ENCODE peak calls at places on chromosomes 6 and 20, in ten cellular contexts. C is astrocyte of the cerebellum; W is tibial nerve; B is SK-MEL-5; M is breast epithelium; Z is NCI-H1092 treated with DMSO at 0.1 percent for 48 hours; U is stimulated activated naive CD4-positive, alpha-beta T cell; F is ovary; H is KG1; D is PC-3. L is an unnamed sample.

GRCh38 chr20:10448270-10449156 is 13.4 kb downstream of the SLX4IP start:
- DNase-seq in C (no peak), U (no peak), F (no peak), W (no peak), Z (no peak), M (no peak), H (no peak), B (no peak), D (no peak), L (no peak)

GRCh38 chr20:5073154-5074049 is 46.4 kb downstream of the PCNA start:
- DNase-seq in H (no peak), B (peak; percentile 72), W (peak; percentile 83), M (peak; percentile 86), F (peak; percentile 67), Z (no peak), C (peak; percentile 19), D (peak; percentile 98), U (no peak), L (no peak)

GRCh38 chr6:167795321-167795811 is 31.3 kb upstream of the AFDN start:
- DNase-seq in M (no peak), B (no peak), U (no peak), F (no peak), W (no peak), Z (no peak), D (no peak), H (no peak), C (no peak), L (no peak)

GRCh38 chr20:45383131-45383530 is 5.0 kb upstream of the TP53TG5 start:
- DNase-seq in M (no peak), D (peak; percentile 89), F (no peak), B (no peak), H (no peak), C (no peak), U (no peak), Z (no peak), W (no peak), L (no peak)

GRCh38 chr20:23332467-23332866 is 18.1 kb upstream of the NXT1 start:
- DNase-seq in B (no peak), C (no peak), Z (no peak), F (no peak), M (no peak), H (no peak), U (no peak), D (no peak), W (no peak), L (no peak)

GRCh38 chr20:2108987-2109386 is 7.4 kb downstream of the STK35 start:
- DNase-seq in H (no peak), D (peak; percentile 90), U (no peak), B (no peak), M (no peak), Z (no peak), F (no peak), W (no peak), C (no peak), L (no peak)

GRCh38 chr20:5654557-5654956 is 95.6 kb upstream of the SHLD1 start:
- DNase-seq in D (peak; percentile 99), H (no peak), C (no peak), F (no peak), M (no peak), B (peak; percentile 95), U (no peak), W (no peak), Z (no peak), L (no peak)

GRCh38 chr20:20489623-20490341 is 121.9 kb downstream of the INSM1 start:
- DNase-seq in H (no peak), U (no peak), D (no peak), W (no peak), F (no peak), C (no peak), Z (no peak), B (no peak), M (no peak), L (no peak)

GRCh38 chr6:66478705-66479104 is 771.7 kb upstream of the EYS start:
- DNase-seq in C (no peak), Z (no peak), F (no peak), U (no peak), W (no peak), B (no peak), D (no peak), M (no peak), H (no peak), L (no peak)

GRCh38 chr6:18561006-18561750 is 174.0 kb downstream of the RNF144B start:
- DNase-seq in C (no peak), H (no peak), U (no peak), W (peak; percentile 23), F (no peak), M (no peak), B (no peak), Z (no peak), D (no peak), L (no peak)

GRCh38 chr6:105573556-105573955 is 170.7 kb upstream of the PREP start:
- DNase-seq in Z (no peak), D (no peak), H (no peak), C (no peak), M (no peak), B (no peak), W (no peak), F (no peak), U (no peak), L (no peak)

GRCh38 chr6:155171109-155171746 is 92.6 kb upstream of the CLDN20 start:
- DNase-seq in B (no peak), M (no peak), W (peak; percentile 28), U (peak; percentile 7), Z (no peak), C (peak; percentile 84), D (peak; percentile 94), F (no peak), H (no peak), L (peak; percentile 92)

GRCh38 chr6:142210606-142211005 is 63.5 kb downstream of the VTA1 start:
- DNase-seq in W (no peak), F (no peak), C (no peak), Z (no peak), M (no peak), B (no peak), H (no peak), U (no peak), D (no peak), L (no peak)

GRCh38 chr6:11653028-11653583 is 115.6 kb downstream of the TMEM170B start:
- DNase-seq in W (no peak), D (peak; percentile 74), M (no peak), U (no peak), B (peak; percentile 8), C (peak; percentile 74), F (peak; percentile 46), H (no peak), Z (no peak), L (peak; percentile 54)

GRCh38 chr6:30060634-30060981 is 457 bp upstream of the POLR1H start:
- DNase-seq in D (no peak), H (no peak), B (no peak), C (no peak), F (no peak), Z (peak; percentile 31), M (no peak), U (no peak), W (no peak), L (no peak)

GRCh38 chr6:87936065-87936464 is 111.6 kb upstream of the SPACA1 start:
- DNase-seq in B (no peak), F (no peak), M (no peak), W (no peak), H (no peak), U (no peak), C (no peak), D (no peak), Z (no peak), L (no peak)

GRCh38 chr20:40683221-40683893 is 5.7 kb downstream of the MAFB start:
- DNase-seq in U (no peak), C (no peak), H (no peak), F (no peak), Z (no peak), B (no peak), W (no peak), M (no peak), D (no peak), L (no peak)

GRCh38 chr6:41558033-41558807 is 12.0 kb downstream of the FOXP4 start:
- DNase-seq in B (no peak), M (no peak), D (no peak), H (no peak), Z (no peak), C (no peak), F (no peak), W (no peak), U (no peak), L (no peak)

GRCh38 chr6:170365581-170365980 is 59.0 kb downstream of the FAM120B start:
- DNase-seq in W (no peak), F (no peak), H (no peak), B (no peak), D (no peak), M (no peak), U (no peak), Z (no peak), C (no peak), L (no peak)

GRCh38 chr6:157045831-157046454 is 268.8 kb downstream of the ARID1B start:
- DNase-seq in B (peak; percentile 80), C (peak; percentile 74), F (no peak), W (no peak), M (no peak), D (peak; percentile 60), H (no peak), Z (peak; percentile 38), U (no peak), L (no peak)

GRCh38 chr20:5870462-5871021 is 79.8 kb downstream of the TRMT6 start:
- DNase-seq in Z (no peak), M (no peak), H (no peak), W (no peak), F (no peak), B (no peak), C (no peak), D (no peak), U (no peak), L (no peak)

GRCh38 chr6:123888779-123889513 is 85.3 kb downstream of the NKAIN2 start:
- DNase-seq in U (no peak), M (no peak), W (no peak), C (no peak), B (no peak), H (no peak), F (no peak), D (no peak), Z (no peak), L (no peak)

GRCh38 chr6:55675936-55676335 is 96.9 kb upstream of the HMGCLL1 start:
- DNase-seq in Z (no peak), U (no peak), F (no peak), M (no peak), D (no peak), B (no peak), W (no peak), C (no peak), H (no peak), L (no peak)

GRCh38 chr6:105432797-105433196 is 29.9 kb upstream of the PREP start:
- DNase-seq in Z (no peak), D (peak; percentile 93), W (no peak), H (no peak), F (no peak), C (peak; percentile 71), U (no peak), M (no peak), B (no peak), L (no peak)

GRCh38 chr6:10598084-10598960 is 77.2 kb downstream of the GCNT2 start:
- DNase-seq in F (no peak), D (peak; percentile 13), C (no peak), M (no peak), Z (no peak), H (no peak), U (no peak), W (no peak), B (no peak), L (no peak)

GRCh38 chr6:109397020-109397419 is 14.8 kb upstream of the CD164 start:
- DNase-seq in M (no peak), Z (peak; percentile 4), W (no peak), H (no peak), B (peak; percentile 51), D (peak; percentile 46), F (no peak), U (no peak), C (no peak), L (no peak)

GRCh38 chr6:4113623-4114022 is 21.8 kb downstream of the ECI2 start:
- DNase-seq in B (no peak), W (no peak), F (no peak), Z (no peak), D (no peak), U (no peak), M (no peak), H (no peak), C (no peak), L (no peak)

GRCh38 chr6:43635387-43636311 is at the start of gene MAD2L1BP:
- DNase-seq in F (peak; percentile 77), Z (peak; percentile 89), W (peak; percentile 76), U (peak; percentile 82), D (peak; percentile 74), H (peak; percentile 63), C (no peak), B (peak; percentile 82), M (peak; percentile 80), L (peak; percentile 89)